ENCODE peak calls at places on chromosomes 2 and 18, in five cellular contexts. F is H9; E is activated T-cell treated with anti-CD3 and anti-CD28 coated beads, Interleukin-2, amount 50 U/mL, for 72 hours; U is EL; X is RPMI8226. L is an unnamed sample.

GRCh38 chr2:24566630-24567029 is 75.6 kb downstream of the NCOA1 start:
- DNase-seq in F (no peak), U (no peak), E (no peak), X (no peak), L (no peak)

GRCh38 chr2:179749210-179749609 is 112.2 kb downstream of the ZNF385B start:
- DNase-seq in F (no peak), X (no peak), E (no peak), U (peak), L (no peak)

GRCh38 chr2:1582891-1583341 is 161.4 kb downstream of the PXDN start:
- DNase-seq in X (no peak), U (no peak), E (no peak), F (no peak), L (no peak)

GRCh38 chr2:112923967-112924338 is 13.0 kb downstream of the IL37 start:
- DNase-seq in E (no peak), F (no peak), U (no peak), X (no peak), L (no peak)

GRCh38 chr2:24421668-24422067 is 61.3 kb upstream of the ITSN2 start:
- DNase-seq in F (peak), X (peak), E (peak), U (peak), L (peak)

GRCh38 chr2:105634198-105634597 is 110.5 kb upstream of the NCK2 start:
- DNase-seq in E (no peak), U (no peak), X (no peak), F (no peak), L (no peak)

GRCh38 chr2:63189026-63189425 is 138.4 kb downstream of the OTX1 start:
- DNase-seq in U (peak), E (no peak), F (peak), X (peak), L (no peak)

GRCh38 chr18:62878305-62878704 is 163.0 kb downstream of the PHLPP1 start:
- DNase-seq in E (no peak), F (no peak), X (no peak), U (peak), L (no peak)

GRCh38 chr2:127164761-127165538 is 55.1 kb downstream of the CYP27C1 start:
- DNase-seq in X (no peak), F (no peak), U (no peak), E (no peak), L (no peak)

GRCh38 chr2:238644095-238645081 is 203.5 kb upstream of the TWIST2 start:
- DNase-seq in F (no peak), X (no peak), U (peak), E (no peak), L (no peak)

GRCh38 chr2:619964-620363 is 57.2 kb downstream of the TMEM18 start:
- DNase-seq in E (no peak), X (no peak), F (peak), U (no peak), L (no peak)

GRCh38 chr2:38076250-38076709 is 329 bp upstream of the CYP1B1 start:
- DNase-seq in F (peak), U (peak), E (peak), X (peak), L (peak)

GRCh38 chr2:235638541-235639192 is 144.8 kb downstream of the AGAP1 start:
- DNase-seq in X (no peak), E (no peak), F (no peak), U (no peak), L (no peak)

GRCh38 chr18:23943104-23943503 is 71.5 kb upstream of the TTC39C start:
- DNase-seq in X (no peak), U (no peak), F (no peak), E (peak), L (no peak)

GRCh38 chr18:43571078-43571689 is 293.9 kb upstream of the SYT4 start:
- DNase-seq in U (peak), X (peak), F (no peak), E (peak), L (peak)

GRCh38 chr2:224286923-224287322 is 115.0 kb downstream of the FAM124B start:
- DNase-seq in X (no peak), F (no peak), U (no peak), E (no peak), L (no peak)

GRCh38 chr2:71458413-71459083 is 5.2 kb downstream of the DYSF start:
- DNase-seq in E (no peak), X (no peak), F (no peak), U (peak), L (no peak)

GRCh38 chr2:242054881-242055801 is 185.6 kb downstream of the RTP5 start:
- DNase-seq in U (no peak), X (no peak), E (no peak), F (peak), L (no peak)

L was measured in NCI-H1436.